ENCODE peak calls at places on chromosomes 13 and 19, in five cellular contexts. H is IMR-90, E is transverse colon, Q is cardiac muscle cell, K is foreskin fibroblast. C is an unnamed sample.

GRCh38 chr19:38455031-38455430 is 21.5 kb downstream of the RYR1 start:
- DNase-seq in E (no peak), Q (peak; percentile 79), K (peak; percentile 25), H (peak; percentile 15), C (peak; percentile 32)

GRCh38 chr13:112900691-112901091 is 68.3 kb upstream of the MCF2L start:
- DNase-seq in K (no peak), Q (no peak), E (peak; percentile 2), H (no peak), C (no peak)

GRCh38 chr13:63425131-63425530 is 2009.5 kb upstream of the PCDH20 start:
- DNase-seq in Q (no peak), K (peak; percentile 36), H (peak; percentile 43), E (no peak), C (no peak)

GRCh38 chr13:29774830-29775229 is 75.6 kb downstream of the UBL3 start:
- DNase-seq in H (no peak), Q (no peak), K (no peak), E (no peak), C (no peak)

GRCh38 chr19:16229322-16229641 is 31.6 kb downstream of the AP1M1 start:
- DNase-seq in E (no peak), H (no peak), Q (no peak), K (no peak), C (no peak)

GRCh38 chr13:29914591-29914990 is 64.2 kb upstream of the UBL3 start:
- DNase-seq in Q (no peak), E (no peak), H (no peak), K (no peak), C (no peak)

GRCh38 chr13:29956771-29957170 is 106.4 kb upstream of the UBL3 start:
- DNase-seq in K (no peak), H (no peak), E (no peak), Q (no peak), C (no peak)

GRCh38 chr19:57241181-57241580 is 749 bp downstream of the ZNF805 start:
- DNase-seq in E (no peak), Q (peak; percentile 37), K (peak; percentile 49), H (peak; percentile 37), C (peak; percentile 23)

GRCh38 chr13:111005808-111006494 is 91.1 kb upstream of the ANKRD10 start:
- DNase-seq in E (peak; percentile 17), Q (no peak), K (peak; percentile 68), H (peak; percentile 43), C (no peak)

GRCh38 chr13:41547253-41548000 is 90.1 kb downstream of the RGCC start:
- DNase-seq in Q (no peak), E (no peak), K (peak; percentile 36), H (no peak), C (peak; percentile 53)

GRCh38 chr13:42014119-42014518 is 34.3 kb upstream of the DGKH start:
- DNase-seq in H (no peak), Q (no peak), K (no peak), E (no peak), C (no peak)

GRCh38 chr19:8069116-8069973 is 16.8 kb downstream of the CCL25 start:
- DNase-seq in Q (no peak), K (peak; percentile 9), E (no peak), H (no peak), C (no peak)

GRCh38 chr19:33405491-33406461 is 32.3 kb downstream of the CEBPG start:
- DNase-seq in H (no peak), E (no peak), K (no peak), Q (no peak), C (no peak)

GRCh38 chr19:33406521-33407139 is 33.1 kb downstream of the CEBPG start:
- DNase-seq in K (peak; percentile 77), Q (peak; percentile 71), E (peak; percentile 82), H (peak; percentile 39), C (peak; percentile 57)

GRCh38 chr19:33407716-33408115 is 34.2 kb downstream of the CEBPG start:
- DNase-seq in E (no peak), K (no peak), Q (no peak), H (no peak), C (no peak)

GRCh38 chr19:33408116-33408515 is 34.6 kb downstream of the CEBPG start:
- DNase-seq in Q (no peak), K (no peak), H (no peak), E (no peak), C (no peak)

GRCh38 chr19:33407140-33407551 is 33.6 kb downstream of the CEBPG start:
- DNase-seq in H (no peak), E (no peak), Q (no peak), K (no peak), C (no peak)
- TF ChIP-seq CTCF in H (no peak), E (no peak), Q (no peak), K (peak; percentile 0), C (no peak)

GRCh38 chr19:34135401-34135800 is 36.9 kb upstream of the LSM14A start:
- DNase-seq in K (no peak), Q (no peak), E (no peak), H (no peak), C (no peak)
- H3K4me3 ChIP-seq in K (peak overlapping the region; percentile 72), Q (no peak overlapping the region), E (no peak overlapping the region), H (no peak overlapping the region), C (no peak overlapping the region)

DNA sequence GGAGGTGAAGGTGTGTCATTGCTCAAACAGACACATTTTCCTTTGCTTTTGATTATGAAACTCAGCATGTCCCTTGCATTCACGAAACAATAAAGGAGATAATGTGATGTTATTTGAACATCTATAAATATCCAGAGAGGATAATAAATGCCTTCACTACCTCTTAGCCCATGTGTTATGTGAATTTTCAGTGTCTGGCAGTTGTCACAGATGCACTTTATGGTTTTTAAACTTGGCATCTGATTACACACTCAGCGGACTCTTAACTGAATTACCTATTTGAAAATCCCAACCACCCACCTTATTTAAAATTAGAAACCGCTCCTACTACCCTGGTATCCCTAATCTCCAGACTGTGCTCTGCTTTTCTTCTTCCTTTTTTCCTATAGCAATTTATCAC is 254.2 kb downstream of the COG6 start:
- DNase-seq in Q (no peak), K (no peak), H (no peak), E (no peak), C (no peak)
- TF ChIP-seq CTCF in Q (no peak), K (no peak), H (no peak), E (no peak), C (no peak)

GRCh38 chr19:19416280-19416679 is 10.8 kb downstream of the GATAD2A start:
- DNase-seq in E (no peak), H (no peak), K (no peak), Q (no peak), C (no peak)
- H3K4me3 ChIP-seq in E (no peak overlapping the region), H (no peak overlapping the region), K (no peak overlapping the region), Q (no peak overlapping the region), C (no peak overlapping the region)

DNA sequence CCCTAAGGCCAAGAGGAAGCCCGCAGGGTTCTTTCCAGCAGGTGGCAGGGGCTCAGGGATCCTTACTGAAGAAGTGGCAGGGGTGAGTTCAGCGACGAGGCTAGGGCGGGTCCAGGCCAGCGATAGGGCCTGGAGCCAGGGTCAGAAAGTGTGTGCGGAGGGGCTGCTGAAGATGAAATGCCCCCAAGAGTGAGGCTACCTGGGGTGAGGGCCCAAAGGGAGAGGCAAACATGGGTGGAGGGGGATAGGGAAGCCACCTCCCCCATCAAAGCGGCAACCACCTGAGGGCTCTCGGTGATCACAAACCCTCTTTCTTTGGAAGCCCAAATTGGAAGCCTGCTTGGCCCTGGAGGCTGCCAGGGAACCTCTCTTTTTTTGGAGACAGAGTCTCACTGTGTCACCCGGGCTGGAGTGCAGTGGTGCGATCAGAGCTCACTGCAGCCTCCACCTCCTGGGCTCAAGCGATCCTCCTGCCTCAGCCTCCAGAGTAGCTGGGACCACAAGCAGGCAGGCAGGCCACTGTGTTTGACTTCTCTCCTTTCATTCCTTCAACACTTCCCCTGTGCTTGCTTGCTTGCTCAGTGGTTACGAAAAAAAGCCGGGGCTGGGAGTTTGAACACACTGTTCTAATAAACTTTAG is 1.2 kb upstream of the ATP8B3 start:
- DNase-seq in E (no peak), Q (no peak), K (no peak), H (no peak), C (no peak)
- TF ChIP-seq CTCF in E (no peak), Q (peak; percentile 0), K (no peak), H (no peak), C (no peak)

DNA sequence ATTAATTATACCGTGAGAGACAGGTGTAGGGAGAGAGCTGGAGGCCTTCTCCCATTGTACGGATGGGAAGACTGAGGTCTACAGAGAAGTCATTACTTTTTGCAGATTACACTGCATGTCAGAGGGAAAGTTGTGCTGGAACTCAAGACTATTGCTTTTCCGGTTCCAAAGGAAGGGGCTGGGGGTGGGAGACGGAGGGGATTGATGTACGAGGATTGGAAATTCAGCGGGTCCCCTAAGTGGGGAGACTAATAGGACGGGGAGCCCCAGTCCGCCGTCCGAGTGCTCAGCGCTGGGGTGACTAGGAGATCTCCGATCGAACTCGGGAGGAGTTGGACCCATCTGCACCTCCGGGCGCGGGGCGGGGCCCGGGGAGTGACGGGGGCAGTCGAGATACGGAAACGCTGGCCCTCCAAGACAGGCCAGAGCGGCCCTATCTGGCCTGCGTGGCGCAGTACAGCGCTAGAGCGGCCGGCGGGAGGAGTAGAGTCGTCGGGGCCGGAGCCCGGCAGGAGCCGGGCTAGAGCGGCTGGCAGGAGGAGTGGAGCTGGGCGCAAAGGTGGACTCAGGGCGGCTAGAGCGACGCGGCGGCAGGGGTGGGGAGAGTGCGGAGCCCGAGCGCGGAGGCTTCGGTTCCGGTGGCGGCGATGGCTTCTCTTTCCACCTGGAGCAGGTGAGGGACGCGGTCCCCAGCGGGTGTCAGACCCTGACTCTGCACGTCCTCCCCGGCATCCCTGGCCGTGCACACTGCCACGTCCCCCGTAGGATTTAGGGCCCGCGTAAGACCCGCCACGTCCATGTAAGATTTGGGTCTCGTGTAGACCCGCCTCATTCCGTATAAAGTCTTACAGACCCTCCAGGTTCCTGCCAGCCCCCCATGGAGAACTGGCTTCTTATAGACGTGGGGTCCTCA is 1.1 kb downstream of the ARHGEF1 start:
- DNase-seq in K (peak; percentile 99), H (peak; percentile 96), Q (peak; percentile 97), E (peak; percentile 97), C (peak; percentile 98)
- H3K4me3 ChIP-seq in K (peak overlapping the region; percentile 75), H (peak overlapping the region; percentile 95), Q (peak overlapping the region; percentile 46), E (peak overlapping the region; percentile 46), C (peak overlapping the region; percentile 97)